ENCODE peak calls at places on chromosomes 1 and 21, in six cellular contexts. One of them, this sample, is unnamed.
A peak's percentile ranks its signal among the peaks of the same experiment; 100 is the strongest.

GRCh38 chr1:71668059-71668458 is 587.2 kb upstream of the ZRANB2 start:
- DNase-seq in choroid plexus epithelial cell: no peak
- DNase-seq in cardiac fibroblast: no peak
- DNase-seq in tibial artery: no peak
- DNase-seq in fibroblast of pulmonary artery: no peak
- DNase-seq in lower lobe of right lung: no peak
- DNase-seq in this sample: no peak

GRCh38 chr21:27570306-27570868 is 603.5 kb upstream of the ADAMTS5 start:
- DNase-seq in lower lobe of right lung: peak; percentile 45
- DNase-seq in cardiac fibroblast: peak; percentile 96
- DNase-seq in choroid plexus epithelial cell: peak; percentile 96
- DNase-seq in tibial artery: peak; percentile 69
- DNase-seq in fibroblast of pulmonary artery: peak; percentile 92
- DNase-seq in this sample: peak; percentile 94

GRCh38 chr1:29050141-29050540 is 73.6 kb downstream of the TMEM200B start:
- DNase-seq in tibial artery: no peak
- DNase-seq in choroid plexus epithelial cell: no peak
- DNase-seq in fibroblast of pulmonary artery: no peak
- DNase-seq in lower lobe of right lung: no peak
- DNase-seq in cardiac fibroblast: no peak
- DNase-seq in this sample: no peak

GRCh38 chr1:45411510-45411899 is 71.3 kb upstream of the MUTYH start:
- DNase-seq in fibroblast of pulmonary artery: no peak
- DNase-seq in choroid plexus epithelial cell: no peak
- DNase-seq in cardiac fibroblast: no peak
- DNase-seq in lower lobe of right lung: no peak
- DNase-seq in tibial artery: no peak
- DNase-seq in this sample: no peak

GRCh38 chr1:221574529-221574928 is 167.4 kb downstream of the DUSP10 start:
- DNase-seq in cardiac fibroblast: no peak
- DNase-seq in lower lobe of right lung: no peak
- DNase-seq in tibial artery: no peak
- DNase-seq in choroid plexus epithelial cell: peak; percentile 24
- DNase-seq in fibroblast of pulmonary artery: no peak
- DNase-seq in this sample: peak; percentile 5

GRCh38 chr1:103266036-103266435 is 157.7 kb upstream of the COL11A1 start:
- DNase-seq in tibial artery: no peak
- DNase-seq in cardiac fibroblast: peak; percentile 12
- DNase-seq in fibroblast of pulmonary artery: peak; percentile 14
- DNase-seq in lower lobe of right lung: no peak
- DNase-seq in choroid plexus epithelial cell: peak; percentile 89
- DNase-seq in this sample: peak; percentile 69

GRCh38 chr1:215052256-215052655 is 30.3 kb upstream of the KCNK2 start:
- DNase-seq in lower lobe of right lung: no peak
- DNase-seq in cardiac fibroblast: no peak
- DNase-seq in tibial artery: no peak
- DNase-seq in choroid plexus epithelial cell: no peak
- DNase-seq in fibroblast of pulmonary artery: no peak
- DNase-seq in this sample: peak; percentile 20

GRCh38 chr1:201946224-201946908 is at the start of gene LMOD1:
- DNase-seq in cardiac fibroblast: peak; percentile 91
- DNase-seq in lower lobe of right lung: peak; percentile 81
- DNase-seq in fibroblast of pulmonary artery: peak; percentile 88
- DNase-seq in choroid plexus epithelial cell: peak; percentile 93
- DNase-seq in tibial artery: peak; percentile 97
- DNase-seq in this sample: peak; percentile 86

GRCh38 chr1:115052454-115053083 is 22.9 kb downstream of the TSHB start:
- DNase-seq in choroid plexus epithelial cell: peak; percentile 67
- DNase-seq in lower lobe of right lung: no peak
- DNase-seq in cardiac fibroblast: peak; percentile 56
- DNase-seq in tibial artery: peak; percentile 57
- DNase-seq in fibroblast of pulmonary artery: peak; percentile 55
- DNase-seq in this sample: peak; percentile 50

GRCh38 chr1:78833491-78833890 is 173.0 kb downstream of the ADGRL4 start:
- DNase-seq in tibial artery: no peak
- DNase-seq in lower lobe of right lung: no peak
- DNase-seq in cardiac fibroblast: peak; percentile 83
- DNase-seq in choroid plexus epithelial cell: peak; percentile 88
- DNase-seq in fibroblast of pulmonary artery: peak; percentile 87
- DNase-seq in this sample: peak; percentile 83

GRCh38 chr1:14782741-14783591 is 184.5 kb downstream of the KAZN start:
- DNase-seq in tibial artery: no peak
- DNase-seq in choroid plexus epithelial cell: peak; percentile 51
- DNase-seq in lower lobe of right lung: no peak
- DNase-seq in fibroblast of pulmonary artery: no peak
- DNase-seq in cardiac fibroblast: no peak
- DNase-seq in this sample: no peak

GRCh38 chr1:178768423-178768822 is 43.4 kb downstream of the RALGPS2 start:
- DNase-seq in lower lobe of right lung: no peak
- DNase-seq in cardiac fibroblast: peak; percentile 45
- DNase-seq in fibroblast of pulmonary artery: peak; percentile 50
- DNase-seq in tibial artery: no peak
- DNase-seq in choroid plexus epithelial cell: peak; percentile 60
- DNase-seq in this sample: peak; percentile 22

GRCh38 chr1:54965624-54966340 is 14.6 kb upstream of the TMEM61 start:
- DNase-seq in cardiac fibroblast: peak; percentile 89
- DNase-seq in choroid plexus epithelial cell: peak; percentile 85
- DNase-seq in fibroblast of pulmonary artery: peak; percentile 94
- DNase-seq in lower lobe of right lung: peak; percentile 71
- DNase-seq in tibial artery: peak; percentile 83
- DNase-seq in this sample: peak; percentile 19

GRCh38 chr1:242692988-242693387 is 168.5 kb upstream of the PLD5 start:
- DNase-seq in fibroblast of pulmonary artery: no peak
- DNase-seq in cardiac fibroblast: no peak
- DNase-seq in lower lobe of right lung: no peak
- DNase-seq in choroid plexus epithelial cell: no peak
- DNase-seq in tibial artery: no peak
- DNase-seq in this sample: no peak

GRCh38 chr1:185539277-185539943 is 194.8 kb upstream of the HMCN1 start:
- DNase-seq in choroid plexus epithelial cell: no peak
- DNase-seq in lower lobe of right lung: no peak
- DNase-seq in cardiac fibroblast: no peak
- DNase-seq in tibial artery: no peak
- DNase-seq in fibroblast of pulmonary artery: no peak
- DNase-seq in this sample: peak; percentile 44

GRCh38 chr1:51548986-51549619 is 30.0 kb upstream of the EPS15 start:
- DNase-seq in cardiac fibroblast: peak; percentile 36
- DNase-seq in tibial artery: no peak
- DNase-seq in fibroblast of pulmonary artery: no peak
- DNase-seq in lower lobe of right lung: no peak
- DNase-seq in choroid plexus epithelial cell: peak; percentile 50
- DNase-seq in this sample: no peak

GRCh38 chr1:11522400-11523235 is 43.7 kb downstream of the DISP3 start:
- DNase-seq in cardiac fibroblast: no peak
- DNase-seq in tibial artery: peak; percentile 5
- DNase-seq in choroid plexus epithelial cell: no peak
- DNase-seq in fibroblast of pulmonary artery: no peak
- DNase-seq in lower lobe of right lung: no peak
- DNase-seq in this sample: no peak

GRCh38 chr1:153933955-153934354 is 11.2 kb upstream of the GATAD2B start:
- DNase-seq in fibroblast of pulmonary artery: no peak
- DNase-seq in choroid plexus epithelial cell: no peak
- DNase-seq in cardiac fibroblast: no peak
- DNase-seq in lower lobe of right lung: no peak
- DNase-seq in tibial artery: no peak
- DNase-seq in this sample: no peak

GRCh38 chr1:56077223-56077622 is 502.1 kb downstream of the PLPP3 start:
- DNase-seq in tibial artery: no peak
- DNase-seq in choroid plexus epithelial cell: no peak
- DNase-seq in fibroblast of pulmonary artery: no peak
- DNase-seq in lower lobe of right lung: no peak
- DNase-seq in cardiac fibroblast: peak; percentile 34
- DNase-seq in this sample: no peak

GRCh38 chr1:114669562-114670082 is at the start of gene DENND2C:
- DNase-seq in fibroblast of pulmonary artery: no peak
- DNase-seq in lower lobe of right lung: no peak
- DNase-seq in choroid plexus epithelial cell: no peak
- DNase-seq in tibial artery: no peak
- DNase-seq in cardiac fibroblast: no peak
- DNase-seq in this sample: no peak

GRCh38 chr1:227938276-227938675 is 9.5 kb downstream of the WNT9A start:
- DNase-seq in tibial artery: no peak
- DNase-seq in choroid plexus epithelial cell: no peak
- DNase-seq in lower lobe of right lung: no peak
- DNase-seq in fibroblast of pulmonary artery: no peak
- DNase-seq in cardiac fibroblast: no peak
- DNase-seq in this sample: no peak

GRCh38 chr1:227939791-227940771 is 7.7 kb downstream of the WNT9A start:
- DNase-seq in cardiac fibroblast: no peak
- DNase-seq in choroid plexus epithelial cell: no peak
- DNase-seq in lower lobe of right lung: peak; percentile 38
- DNase-seq in tibial artery: peak; percentile 14
- DNase-seq in fibroblast of pulmonary artery: no peak
- DNase-seq in this sample: no peak

GRCh38 chr1:227940791-227941241 is 6.9 kb downstream of the WNT9A start:
- DNase-seq in cardiac fibroblast: no peak
- DNase-seq in lower lobe of right lung: peak; percentile 38
- DNase-seq in fibroblast of pulmonary artery: no peak
- DNase-seq in tibial artery: peak; percentile 17
- DNase-seq in choroid plexus epithelial cell: no peak
- DNase-seq in this sample: no peak

GRCh38 chr1:227937531-227938145 is 10.1 kb downstream of the WNT9A start:
- DNase-seq in cardiac fibroblast: no peak
- DNase-seq in lower lobe of right lung: peak; percentile 24
- DNase-seq in fibroblast of pulmonary artery: no peak
- DNase-seq in tibial artery: no peak
- DNase-seq in choroid plexus epithelial cell: no peak
- DNase-seq in this sample: no peak

DNA sequence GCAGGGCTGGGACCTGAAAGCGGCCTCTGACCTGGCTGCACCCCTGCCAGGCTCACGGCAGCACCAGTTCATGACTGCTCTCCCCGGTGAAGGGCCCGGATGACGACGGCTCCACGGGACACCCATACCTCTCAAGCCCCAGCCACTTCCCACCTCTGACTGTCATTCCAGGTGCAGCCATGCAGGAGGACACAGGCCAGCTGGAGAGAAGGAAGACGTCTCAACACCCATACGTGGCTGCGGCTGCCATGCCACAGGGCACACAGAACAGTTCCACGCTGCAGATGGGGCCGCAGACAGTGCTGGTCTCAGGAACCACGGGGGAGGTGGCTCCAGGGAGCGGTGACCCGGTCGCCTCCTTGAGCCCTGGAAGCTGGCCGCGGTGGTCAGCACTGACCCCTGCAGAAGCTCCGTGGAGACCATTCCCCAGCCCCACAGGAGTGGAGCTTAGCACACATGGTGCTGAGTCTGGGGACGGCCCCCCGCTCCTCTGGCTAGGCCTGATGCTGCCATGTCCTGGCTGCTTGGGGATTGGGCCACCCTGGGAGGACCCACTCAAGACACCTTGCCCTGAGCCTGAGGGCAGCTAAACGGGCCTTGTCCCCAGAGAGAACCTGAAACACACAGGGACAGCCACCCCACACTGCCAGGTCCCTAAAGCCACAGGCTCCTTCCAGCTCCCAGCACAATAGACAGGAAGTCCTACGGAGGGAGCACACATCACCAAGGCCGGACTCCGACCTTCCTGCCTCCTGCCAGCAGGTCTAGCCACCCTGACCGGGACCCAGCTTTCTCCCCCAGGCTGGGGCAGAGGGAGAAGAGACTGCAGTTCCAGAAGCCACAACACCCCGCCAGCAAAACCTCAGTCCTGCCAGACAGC is 8.6 kb downstream of the WNT9A start:
- DNase-seq in tibial artery: peak; percentile 17
- DNase-seq in lower lobe of right lung: peak; percentile 45
- DNase-seq in choroid plexus epithelial cell: no peak
- DNase-seq in cardiac fibroblast: no peak
- DNase-seq in fibroblast of pulmonary artery: no peak
- DNase-seq in this sample: no peak
- H3K4me3 ChIP-seq in tibial artery: no peak overlapping the region
- H3K4me3 ChIP-seq in lower lobe of right lung: no peak overlapping the region
- H3K4me3 ChIP-seq in choroid plexus epithelial cell: no peak overlapping the region
- H3K4me3 ChIP-seq in cardiac fibroblast: no peak overlapping the region
- H3K4me3 ChIP-seq in fibroblast of pulmonary artery: no peak overlapping the region
- H3K4me3 ChIP-seq in this sample: no peak overlapping the region

DNA sequence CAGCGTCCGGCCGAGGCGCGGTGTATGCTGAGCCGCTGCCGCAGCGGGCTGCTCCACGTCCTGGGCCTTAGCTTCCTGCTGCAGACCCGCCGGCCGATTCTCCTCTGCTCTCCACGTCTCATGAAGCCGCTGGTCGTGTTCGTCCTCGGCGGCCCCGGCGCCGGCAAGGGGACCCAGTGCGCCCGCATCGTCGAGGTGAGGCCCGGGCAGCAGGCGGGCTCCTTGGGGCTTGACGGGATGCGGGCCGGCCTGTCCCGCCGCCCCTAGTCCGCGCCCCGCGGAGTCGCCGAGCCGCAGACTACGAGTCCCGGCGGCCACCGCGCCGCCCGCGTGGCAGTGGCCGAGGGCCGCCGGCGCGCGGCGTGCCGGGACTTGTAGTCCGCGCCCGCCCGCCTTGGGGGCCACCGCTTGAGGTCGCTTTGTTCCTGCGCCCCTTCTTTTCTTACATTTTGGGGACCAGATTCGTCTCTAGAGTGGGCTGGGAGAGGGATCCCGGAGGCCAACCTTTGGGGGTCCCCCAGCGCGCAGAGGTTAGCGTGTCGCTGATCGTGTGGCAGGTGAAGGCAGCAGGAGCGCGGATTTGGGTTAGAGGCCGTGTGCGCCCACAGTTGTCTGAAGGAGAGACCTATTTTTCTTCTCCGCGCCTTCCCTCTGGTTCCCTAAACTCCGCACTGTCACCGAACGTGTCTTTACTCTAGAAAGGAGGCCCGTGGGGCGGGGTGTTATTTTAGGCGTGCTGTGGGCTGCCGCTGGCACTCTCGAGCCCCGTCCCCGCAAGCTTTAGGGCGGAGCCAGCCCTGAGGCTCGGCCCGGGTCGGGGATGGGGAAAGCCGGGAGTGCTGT is 553 bp downstream of the CMPK1 start:
- DNase-seq in choroid plexus epithelial cell: peak; percentile 77
- DNase-seq in fibroblast of pulmonary artery: peak; percentile 72
- DNase-seq in cardiac fibroblast: peak; percentile 78
- DNase-seq in lower lobe of right lung: peak; percentile 89
- DNase-seq in tibial artery: peak; percentile 75
- DNase-seq in this sample: peak; percentile 75
- TF ChIP-seq CTCF in choroid plexus epithelial cell: peak; percentile 43
- TF ChIP-seq CTCF in fibroblast of pulmonary artery: peak; percentile 10
- TF ChIP-seq CTCF in cardiac fibroblast: no peak
- TF ChIP-seq CTCF in lower lobe of right lung: no peak
- TF ChIP-seq CTCF in tibial artery: peak; percentile 23
- TF ChIP-seq CTCF in this sample: peak; percentile 15

DNA sequence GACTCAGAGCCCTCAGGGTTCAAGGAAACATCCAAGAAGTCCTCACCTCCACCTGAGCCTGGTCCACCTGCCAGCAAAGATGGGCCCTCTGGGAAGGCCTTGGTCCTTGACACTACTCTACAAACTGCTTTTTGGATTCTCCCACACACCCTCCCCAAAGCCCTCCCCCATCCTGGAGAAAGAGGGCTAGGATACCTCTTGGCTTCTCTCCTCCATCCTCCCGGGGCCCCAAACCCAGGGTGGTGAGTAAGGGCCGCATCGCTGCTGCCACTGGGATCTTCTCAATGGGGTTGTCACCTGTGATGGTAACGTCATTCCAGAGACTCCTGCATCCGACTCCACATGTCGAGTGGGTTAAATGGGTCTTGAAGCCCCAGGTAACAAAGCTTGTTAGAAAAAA is 26.6 kb downstream of the MATN1 start:
- DNase-seq in cardiac fibroblast: no peak
- DNase-seq in choroid plexus epithelial cell: no peak
- DNase-seq in tibial artery: no peak
- DNase-seq in lower lobe of right lung: no peak
- DNase-seq in fibroblast of pulmonary artery: no peak
- DNase-seq in this sample: no peak
- H3K4me3 ChIP-seq in cardiac fibroblast: no peak overlapping the region
- H3K4me3 ChIP-seq in choroid plexus epithelial cell: no peak overlapping the region
- H3K4me3 ChIP-seq in tibial artery: no peak overlapping the region
- H3K4me3 ChIP-seq in lower lobe of right lung: no peak overlapping the region
- H3K4me3 ChIP-seq in fibroblast of pulmonary artery: no peak overlapping the region
- H3K4me3 ChIP-seq in this sample: no peak overlapping the region

GRCh38 chr21:33949516-33950424 is 34.2 kb upstream of the ATP5PO start:
- DNase-seq in tibial artery: no peak
- DNase-seq in lower lobe of right lung: no peak
- DNase-seq in choroid plexus epithelial cell: no peak
- DNase-seq in fibroblast of pulmonary artery: no peak
- DNase-seq in cardiac fibroblast: no peak
- DNase-seq in this sample: no peak
- TF ChIP-seq CTCF in tibial artery: no peak
- TF ChIP-seq CTCF in lower lobe of right lung: no peak
- TF ChIP-seq CTCF in choroid plexus epithelial cell: no peak
- TF ChIP-seq CTCF in fibroblast of pulmonary artery: no peak
- TF ChIP-seq CTCF in cardiac fibroblast: no peak
- TF ChIP-seq CTCF in this sample: no peak

This sample was measured in astrocyte of the spinal cord.